ENCODE peak calls at places on chromosome 10, in nine cellular contexts. M, C, D, J, I, V, R, A and B are unnamed samples.

GRCh38 chr10:33334170-33334838 is at the start of gene NRP1:
- DNase-seq in M (peak; percentile 58), C (peak; percentile 64), D (peak; percentile 28), J (no peak), I (peak; percentile 72), V (no peak), R (peak; percentile 39), A (peak; percentile 11), B (peak; percentile 65)

GRCh38 chr10:71821909-71822763 is 28.9 kb downstream of the PSAP start:
- DNase-seq in M (no peak), C (no peak), D (no peak), J (no peak), I (no peak), V (no peak), R (no peak), A (peak; percentile 81), B (peak; percentile 33)

GRCh38 chr10:126242352-126243260 is 145.7 kb downstream of the ADAM12 start:
- DNase-seq in M (no peak), C (no peak), D (no peak), J (no peak), I (no peak), V (no peak), R (no peak), A (peak; percentile 93), B (no peak)

GRCh38 chr10:23202736-23203135 is 10.6 kb downstream of the PTF1A start:
- DNase-seq in M (no peak), C (no peak), D (peak; percentile 63), J (no peak), I (no peak), V (no peak), R (no peak), A (no peak), B (no peak)

GRCh38 chr10:13016886-13017285 is 15.4 kb upstream of the CCDC3 start:
- DNase-seq in M (no peak), C (no peak), D (no peak), J (no peak), I (no peak), V (no peak), R (no peak), A (no peak), B (no peak)

GRCh38 chr10:117168135-117168674 is 29.1 kb upstream of the KCNK18 start:
- DNase-seq in M (peak; percentile 84), C (peak; percentile 27), D (peak; percentile 70), J (peak; percentile 74), I (peak; percentile 84), V (no peak), R (peak; percentile 59), A (peak; percentile 33), B (peak; percentile 63)

GRCh38 chr10:120400601-120401000 is 56.4 kb upstream of the PLPP4 start:
- DNase-seq in M (no peak), C (no peak), D (no peak), J (no peak), I (no peak), V (no peak), R (no peak), A (peak; percentile 90), B (no peak)

GRCh38 chr10:121927361-121927840 is 430 bp downstream of the ATE1 start:
- DNase-seq in M (peak; percentile 64), C (no peak), D (peak; percentile 60), J (peak; percentile 77), I (peak; percentile 79), V (peak; percentile 28), R (peak; percentile 74), A (peak; percentile 61), B (peak; percentile 88)

GRCh38 chr10:131948501-131948900 is 33.2 kb downstream of the BNIP3 start:
- DNase-seq in M (no peak), C (no peak), D (no peak), J (no peak), I (no peak), V (peak; percentile 2), R (no peak), A (no peak), B (no peak)

GRCh38 chr10:74925716-74926115 is 99.3 kb downstream of the KAT6B start:
- DNase-seq in M (no peak), C (no peak), D (no peak), J (no peak), I (no peak), V (no peak), R (no peak), A (no peak), B (no peak)
- H3K4me1 ChIP-seq in M (peaks cover 29% of the 10 kb centered on the region), C (peaks cover 26% of the 10 kb centered on the region), D (peaks cover 69% of the 10 kb centered on the region), J (peaks cover 19% of the 10 kb centered on the region), I (peaks cover 86% of the 10 kb centered on the region), V (peaks cover 11% of the 10 kb centered on the region), R (no peaks in the 10 kb centered on the region), A (peaks cover 32% of the 10 kb centered on the region), B (peaks cover 10% of the 10 kb centered on the region)

GRCh38 chr10:118330295-118331076 is 11.6 kb downstream of the FAM204A start:
- DNase-seq in M (no peak), C (no peak), D (no peak), J (no peak), I (no peak), V (no peak), R (no peak), A (no peak), B (no peak)

GRCh38 chr10:118332948-118333710 is 9.0 kb downstream of the FAM204A start:
- DNase-seq in M (no peak), C (peak; percentile 64), D (no peak), J (no peak), I (no peak), V (no peak), R (no peak), A (no peak), B (no peak)

GRCh38 chr10:118333871-118334270 is 8.3 kb downstream of the FAM204A start:
- DNase-seq in M (no peak), C (no peak), D (no peak), J (no peak), I (no peak), V (no peak), R (no peak), A (no peak), B (no peak)

GRCh38 chr10:118337356-118337755 is 4.8 kb downstream of the FAM204A start:
- DNase-seq in M (no peak), C (no peak), D (no peak), J (no peak), I (no peak), V (no peak), R (no peak), A (no peak), B (no peak)

DNA sequence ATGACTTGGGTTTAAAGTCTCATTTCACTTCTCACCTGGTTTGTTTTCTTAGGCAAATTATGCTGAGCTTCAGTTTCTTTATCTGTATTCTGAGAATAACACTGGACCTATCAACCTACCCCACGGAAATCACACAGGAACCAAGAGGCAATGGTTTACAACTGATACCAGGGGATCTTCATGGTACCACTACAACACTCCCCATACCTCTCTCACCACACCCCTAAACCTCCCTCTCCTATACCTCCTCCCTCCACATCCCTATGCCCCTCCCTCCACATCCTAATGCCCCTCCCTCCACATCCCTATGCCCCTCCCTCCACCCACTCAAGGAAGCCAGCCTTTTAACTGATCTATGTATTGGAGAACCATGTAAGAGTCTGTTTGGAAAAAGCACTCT is 9.9 kb downstream of the FAM204A start:
- DNase-seq in M (peak; percentile 21), C (no peak), D (no peak), J (no peak), I (no peak), V (no peak), R (no peak), A (no peak), B (no peak)
- H3K36me3 ChIP-seq in M (peaks cover 12% of the 10 kb centered on the region), C (peaks cover 12% of the 10 kb centered on the region), D (peaks cover 4% of the 10 kb centered on the region), J (peaks cover 47% of the 10 kb centered on the region), I (peaks cover 82% of the 10 kb centered on the region), V (no peaks in the 10 kb centered on the region), R (peaks cover 4% of the 10 kb centered on the region), A (peaks cover 2% of the 10 kb centered on the region), B (no peaks in the 10 kb centered on the region)

GRCh38 chr10:28580825-28581224 is 47.9 kb downstream of the WAC start:
- DNase-seq in M (no peak), C (no peak), D (no peak), J (no peak), I (no peak), V (no peak), R (no peak), A (no peak), B (no peak)

GRCh38 chr10:28585076-28585475 is 52.2 kb downstream of the WAC start:
- DNase-seq in M (peak; percentile 21), C (no peak), D (no peak), J (no peak), I (no peak), V (no peak), R (no peak), A (no peak), B (no peak)

GRCh38 chr10:28586176-28586575 is 53.3 kb downstream of the WAC start:
- DNase-seq in M (no peak), C (no peak), D (no peak), J (no peak), I (no peak), V (no peak), R (no peak), A (no peak), B (no peak)

GRCh38 chr10:28578454-28578853 is 45.5 kb downstream of the WAC start:
- DNase-seq in M (no peak), C (no peak), D (no peak), J (no peak), I (no peak), V (no peak), R (no peak), A (no peak), B (no peak)

DNA sequence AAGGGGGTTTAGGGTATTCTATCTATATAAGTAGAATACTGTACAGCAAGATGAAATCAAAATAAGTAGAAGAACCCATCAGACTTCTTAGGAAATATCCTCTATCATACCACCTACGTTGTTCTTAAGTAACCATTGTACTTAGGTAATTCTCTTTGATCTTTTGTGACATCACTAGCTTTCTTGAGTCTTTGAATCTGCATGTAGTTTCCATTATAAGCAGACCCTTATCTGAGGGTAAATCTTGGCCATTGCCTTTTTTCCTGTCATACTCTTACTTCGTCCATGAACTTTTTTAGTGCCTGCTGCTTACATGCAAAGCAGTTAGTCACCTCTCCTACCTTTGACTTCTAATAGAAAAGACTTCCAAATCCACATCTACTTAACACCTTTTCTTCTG is 49.0 kb downstream of the WAC start:
- DNase-seq in M (no peak), C (peak; percentile 4), D (no peak), J (no peak), I (no peak), V (no peak), R (no peak), A (no peak), B (no peak)
- H3K27me3 ChIP-seq in M (no peaks in the 10 kb centered on the region), C (no peaks in the 10 kb centered on the region), D (no peaks in the 10 kb centered on the region), J (no peaks in the 10 kb centered on the region), I (no peaks in the 10 kb centered on the region), V (no peaks in the 10 kb centered on the region), R (no peaks in the 10 kb centered on the region), A (no peaks in the 10 kb centered on the region), B (no peaks in the 10 kb centered on the region)

DNA sequence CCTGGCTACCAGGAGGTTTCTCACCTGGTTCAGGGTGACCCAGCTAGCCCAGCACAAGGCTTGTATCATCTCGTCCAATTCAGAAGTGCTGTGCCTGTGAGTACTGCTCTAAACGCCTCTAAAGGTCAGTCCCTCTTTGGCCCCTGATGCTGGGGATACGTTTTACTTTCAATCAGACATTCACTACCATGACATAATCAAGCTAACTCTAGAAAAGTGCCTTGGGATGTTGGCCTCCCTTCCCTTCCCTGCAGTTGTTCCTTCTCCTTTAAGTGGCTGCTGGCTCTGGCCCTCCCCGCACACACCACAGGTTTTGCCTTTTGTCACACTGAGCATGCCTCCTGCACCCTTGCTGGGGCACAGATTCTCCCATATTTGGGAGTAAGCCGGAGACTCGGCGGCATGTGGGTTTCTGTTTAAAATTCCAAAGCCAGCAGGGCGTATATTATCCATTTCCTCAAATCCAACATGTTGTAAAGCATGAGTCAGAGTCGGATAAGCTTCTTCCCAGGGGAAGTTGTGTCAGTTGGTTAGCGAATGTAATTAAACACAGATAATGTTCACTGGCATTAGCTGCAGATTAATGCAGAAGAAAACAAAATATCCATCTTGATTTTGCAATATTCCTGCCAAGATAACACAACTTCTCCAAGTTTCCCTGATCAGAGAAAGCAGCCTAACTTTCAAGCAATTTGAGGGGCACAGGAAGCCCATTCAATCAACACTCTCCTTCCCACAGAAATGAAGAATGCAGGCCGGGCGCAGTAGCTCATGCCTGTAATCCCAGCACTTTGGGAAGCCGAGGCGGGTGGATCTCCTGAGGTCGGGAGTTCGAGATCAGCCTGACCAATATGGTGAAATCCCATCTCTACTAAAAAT is 31.8 kb upstream of the VCL start:
- DNase-seq in M (peak; percentile 98), C (peak; percentile 94), D (peak; percentile 57), J (no peak), I (peak; percentile 84), V (peak; percentile 88), R (peak; percentile 81), A (peak; percentile 99), B (peak; percentile 93)
- H3K4me1 ChIP-seq in M (peaks cover 30% of the 10 kb centered on the region), C (peaks cover 30% of the 10 kb centered on the region), D (no peaks in the 10 kb centered on the region), J (peaks cover under 1% of the 10 kb centered on the region), I (peaks cover 23% of the 10 kb centered on the region), V (no peaks in the 10 kb centered on the region), R (no peaks in the 10 kb centered on the region), A (peaks cover 11% of the 10 kb centered on the region), B (peaks cover 1% of the 10 kb centered on the region)